ENCODE peak calls at places on chromosome 13, in four cellular contexts. One of them, this sample, is unnamed.

GRCh38 chr13:49597043-49597669 is 11.8 kb upstream of the RCBTB1 start:
- DNase-seq in small intestine: no peak
- DNase-seq in pancreas: no peak
- DNase-seq in fibroblast of lung: no peak
- DNase-seq in this sample: no peak

GRCh38 chr13:93715866-93716265 is 489.3 kb downstream of the GPC6 start:
- DNase-seq in small intestine: no peak
- DNase-seq in pancreas: no peak
- DNase-seq in fibroblast of lung: no peak
- DNase-seq in this sample: no peak

GRCh38 chr13:22120646-22121045 is 449.8 kb downstream of the FGF9 start:
- DNase-seq in small intestine: no peak
- DNase-seq in fibroblast of lung: no peak
- DNase-seq in pancreas: no peak
- DNase-seq in this sample: no peak

GRCh38 chr13:95660981-95661581 is 15.9 kb upstream of the DNAJC3 start:
- DNase-seq in pancreas: no peak
- DNase-seq in small intestine: peak; percentile 40
- DNase-seq in fibroblast of lung: peak; percentile 31
- DNase-seq in this sample: no peak

GRCh38 chr13:51435002-51435578 is 17.7 kb downstream of the INTS6 start:
- DNase-seq in pancreas: no peak
- DNase-seq in small intestine: peak; percentile 23
- DNase-seq in fibroblast of lung: no peak
- DNase-seq in this sample: no peak

GRCh38 chr13:113220877-113221276 is 11.5 kb downstream of the CUL4A start:
- DNase-seq in small intestine: no peak
- DNase-seq in fibroblast of lung: peak; percentile 6
- DNase-seq in pancreas: no peak
- DNase-seq in this sample: no peak

GRCh38 chr13:46388846-46389245 is 1.8 kb upstream of the RUBCNL start:
- DNase-seq in pancreas: no peak
- DNase-seq in fibroblast of lung: no peak
- DNase-seq in small intestine: no peak
- DNase-seq in this sample: no peak

GRCh38 chr13:41645313-41645712 is 188.0 kb downstream of the RGCC start:
- DNase-seq in small intestine: peak; percentile 20
- DNase-seq in fibroblast of lung: peak; percentile 89
- DNase-seq in pancreas: peak; percentile 19
- DNase-seq in this sample: no peak

GRCh38 chr13:46489586-46490023 is 63.4 kb upstream of the LRCH1 start:
- DNase-seq in fibroblast of lung: peak; percentile 88
- DNase-seq in small intestine: no peak
- DNase-seq in pancreas: no peak
- DNase-seq in this sample: no peak

GRCh38 chr13:26220575-26220974 is 1.5 kb downstream of the RNF6 start:
- DNase-seq in pancreas: no peak
- DNase-seq in fibroblast of lung: peak; percentile 71
- DNase-seq in small intestine: no peak
- DNase-seq in this sample: peak; percentile 27

GRCh38 chr13:110653851-110654250 is 38.5 kb downstream of the NAXD start:
- DNase-seq in small intestine: no peak
- DNase-seq in pancreas: no peak
- DNase-seq in fibroblast of lung: no peak
- DNase-seq in this sample: no peak

GRCh38 chr13:27607125-27607524 is 13.2 kb downstream of the LNX2 start:
- DNase-seq in fibroblast of lung: peak; percentile 85
- DNase-seq in pancreas: no peak
- DNase-seq in small intestine: peak; percentile 88
- DNase-seq in this sample: no peak

GRCh38 chr13:76709851-76710250 is 176.4 kb downstream of the KCTD12 start:
- DNase-seq in pancreas: no peak
- DNase-seq in small intestine: no peak
- DNase-seq in fibroblast of lung: peak; percentile 37
- DNase-seq in this sample: no peak

GRCh38 chr13:30847697-30848307 is 58.3 kb upstream of the MEDAG start:
- DNase-seq in pancreas: no peak
- DNase-seq in fibroblast of lung: peak; percentile 100
- DNase-seq in small intestine: no peak
- DNase-seq in this sample: peak; percentile 48

GRCh38 chr13:62629618-62630017 is 1214.0 kb upstream of the PCDH20 start:
- DNase-seq in pancreas: peak; percentile 65
- DNase-seq in fibroblast of lung: no peak
- DNase-seq in small intestine: peak; percentile 47
- DNase-seq in this sample: no peak

GRCh38 chr13:31063734-31064133 is 98.0 kb downstream of the HSPH1 start:
- DNase-seq in pancreas: no peak
- DNase-seq in fibroblast of lung: no peak
- DNase-seq in small intestine: no peak
- DNase-seq in this sample: no peak

GRCh38 chr13:27347373-27347772 is 76.7 kb downstream of the RASL11A start:
- DNase-seq in fibroblast of lung: peak; percentile 30
- DNase-seq in small intestine: no peak
- DNase-seq in pancreas: no peak
- DNase-seq in this sample: no peak

GRCh38 chr13:20567881-20568528 is 1.0 kb downstream of the IFT88 start:
- DNase-seq in pancreas: no peak
- DNase-seq in fibroblast of lung: no peak
- DNase-seq in small intestine: no peak
- DNase-seq in this sample: no peak

GRCh38 chr13:55577847-55578210 is 1562.9 kb upstream of the PRR20A start:
- DNase-seq in pancreas: no peak
- DNase-seq in fibroblast of lung: no peak
- DNase-seq in small intestine: no peak
- DNase-seq in this sample: no peak

GRCh38 chr13:94674609-94675348 is 37.6 kb downstream of the SOX21 start:
- DNase-seq in small intestine: peak; percentile 55
- DNase-seq in fibroblast of lung: peak; percentile 18
- DNase-seq in pancreas: peak; percentile 42
- DNase-seq in this sample: no peak

GRCh38 chr13:51614350-51614786 is 30.1 kb downstream of the WDFY2 start:
- DNase-seq in small intestine: peak; percentile 37
- DNase-seq in pancreas: peak; percentile 36
- DNase-seq in fibroblast of lung: no peak
- DNase-seq in this sample: no peak

GRCh38 chr13:77298403-77298802 is 28.5 kb downstream of the MYCBP2 start:
- DNase-seq in pancreas: no peak
- DNase-seq in fibroblast of lung: no peak
- DNase-seq in small intestine: no peak
- DNase-seq in this sample: no peak

GRCh38 chr13:42039946-42040729 is 8.3 kb upstream of the DGKH start:
- DNase-seq in pancreas: peak; percentile 84
- DNase-seq in small intestine: peak; percentile 83
- DNase-seq in fibroblast of lung: peak; percentile 87
- DNase-seq in this sample: no peak

GRCh38 chr13:108342369-108343289 is 73.1 kb downstream of the TNFSF13B start:
- DNase-seq in pancreas: no peak
- DNase-seq in fibroblast of lung: peak; percentile 38
- DNase-seq in small intestine: peak; percentile 35
- DNase-seq in this sample: peak; percentile 2
- H3K27ac ChIP-seq in pancreas: no peak overlapping the region
- H3K27ac ChIP-seq in fibroblast of lung: no peak overlapping the region
- H3K27ac ChIP-seq in small intestine: no peak overlapping the region
- H3K27ac ChIP-seq in this sample: no peak overlapping the region

GRCh38 chr13:105991622-105992254 is 543.7 kb downstream of the EFNB2 start:
- DNase-seq in fibroblast of lung: peak; percentile 77
- DNase-seq in pancreas: peak; percentile 91
- DNase-seq in small intestine: no peak
- DNase-seq in this sample: peak; percentile 100

GRCh38 chr13:105994340-105994739 is 541.1 kb downstream of the EFNB2 start:
- DNase-seq in pancreas: no peak
- DNase-seq in fibroblast of lung: no peak
- DNase-seq in small intestine: no peak
- DNase-seq in this sample: no peak

GRCh38 chr13:105991131-105991530 is 544.3 kb downstream of the EFNB2 start:
- DNase-seq in small intestine: no peak
- DNase-seq in fibroblast of lung: no peak
- DNase-seq in pancreas: no peak
- DNase-seq in this sample: no peak

GRCh38 chr13:105990256-105990958 is 545.1 kb downstream of the EFNB2 start:
- DNase-seq in pancreas: no peak
- DNase-seq in small intestine: no peak
- DNase-seq in fibroblast of lung: peak; percentile 69
- DNase-seq in this sample: peak; percentile 82
- H3K27ac ChIP-seq in pancreas: no peak overlapping the region
- H3K27ac ChIP-seq in small intestine: no peak overlapping the region
- H3K27ac ChIP-seq in fibroblast of lung: no peak overlapping the region
- H3K27ac ChIP-seq in this sample: peak overlapping the region; percentile 97

DNA sequence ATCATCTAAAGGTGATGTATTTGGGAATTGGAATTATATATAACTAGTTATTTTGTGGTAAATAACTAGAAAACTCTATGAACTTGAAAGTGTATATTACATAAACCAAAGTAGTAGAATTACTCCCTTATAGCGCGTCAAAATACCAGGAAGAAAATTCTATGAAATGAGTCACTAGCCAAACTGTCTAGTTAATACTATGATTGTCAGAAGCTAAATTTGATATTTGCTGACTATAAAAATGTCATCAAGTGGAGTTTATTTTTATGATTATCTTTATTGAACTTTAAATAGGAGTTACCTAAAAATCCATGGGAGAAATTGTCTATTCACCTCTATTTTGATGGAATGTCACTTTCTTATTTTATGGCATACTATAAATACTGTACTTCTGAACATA is 100.6 kb downstream of the RNF17 start:
- DNase-seq in fibroblast of lung: no peak
- DNase-seq in pancreas: no peak
- DNase-seq in small intestine: no peak
- DNase-seq in this sample: no peak
- H3K27ac ChIP-seq in fibroblast of lung: no peak overlapping the region
- H3K27ac ChIP-seq in pancreas: no peak overlapping the region
- H3K27ac ChIP-seq in small intestine: no peak overlapping the region
- H3K27ac ChIP-seq in this sample: no peak overlapping the region

DNA sequence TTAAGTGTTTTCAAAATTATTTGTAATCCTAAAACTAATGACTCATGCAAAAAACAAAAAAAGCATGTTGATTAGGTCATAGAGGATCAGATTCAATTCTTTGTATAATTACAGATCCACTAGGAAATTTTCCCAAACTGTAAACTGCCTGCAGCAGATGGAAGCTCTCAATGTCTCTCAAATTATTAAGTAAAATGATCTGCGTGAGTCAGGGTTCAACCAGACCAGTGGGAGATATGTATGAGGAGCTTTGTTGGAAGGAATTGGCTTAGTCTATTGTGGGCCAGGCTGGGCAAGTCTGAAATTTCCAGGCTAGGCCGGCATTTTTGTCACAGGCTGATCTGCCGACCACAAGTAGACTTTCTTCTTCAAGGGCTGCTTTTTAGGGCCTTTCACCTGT is 14.4 kb upstream of the SACS start:
- DNase-seq in fibroblast of lung: peak; percentile 67
- DNase-seq in small intestine: no peak
- DNase-seq in pancreas: no peak
- DNase-seq in this sample: no peak
- H3K27ac ChIP-seq in fibroblast of lung: peak overlapping the region; percentile 47
- H3K27ac ChIP-seq in small intestine: no peak overlapping the region
- H3K27ac ChIP-seq in pancreas: no peak overlapping the region
- H3K27ac ChIP-seq in this sample: no peak overlapping the region

DNA sequence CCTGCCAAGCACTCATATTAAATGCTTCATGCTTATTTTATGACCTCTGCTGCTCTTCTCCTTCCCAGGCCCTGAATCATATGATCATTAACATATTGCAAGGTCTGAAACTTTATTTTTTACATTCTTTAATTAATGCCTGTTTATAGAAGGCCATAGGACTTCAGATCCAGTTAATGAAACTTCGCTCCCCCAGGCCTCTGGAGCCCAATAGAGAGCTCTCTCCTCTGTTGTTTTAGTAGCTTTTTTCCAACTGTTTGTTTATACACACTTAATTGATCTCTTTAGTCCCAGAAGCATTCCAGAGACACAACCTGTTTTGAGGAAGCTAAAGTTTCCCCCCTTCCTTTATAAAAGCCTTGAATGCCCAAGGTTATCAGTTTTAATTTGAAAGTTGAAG is 68.3 kb downstream of the DACH1 start:
- DNase-seq in fibroblast of lung: no peak
- DNase-seq in pancreas: no peak
- DNase-seq in small intestine: no peak
- DNase-seq in this sample: no peak
- H3K27ac ChIP-seq in fibroblast of lung: no peak overlapping the region
- H3K27ac ChIP-seq in pancreas: no peak overlapping the region
- H3K27ac ChIP-seq in small intestine: no peak overlapping the region
- H3K27ac ChIP-seq in this sample: no peak overlapping the region

GRCh38 chr13:97211986-97212385 is 10.1 kb upstream of the MBNL2 start:
- DNase-seq in fibroblast of lung: no peak
- DNase-seq in pancreas: no peak
- DNase-seq in small intestine: no peak
- DNase-seq in this sample: no peak
- H3K27ac ChIP-seq in fibroblast of lung: no peak overlapping the region
- H3K27ac ChIP-seq in pancreas: no peak overlapping the region
- H3K27ac ChIP-seq in small intestine: no peak overlapping the region
- H3K27ac ChIP-seq in this sample: no peak overlapping the region

GRCh38 chr13:78383899-78384298 is 219.5 kb downstream of the POU4F1 start:
- DNase-seq in fibroblast of lung: no peak
- DNase-seq in pancreas: no peak
- DNase-seq in small intestine: no peak
- DNase-seq in this sample: no peak
- H3K27ac ChIP-seq in fibroblast of lung: no peak overlapping the region
- H3K27ac ChIP-seq in pancreas: no peak overlapping the region
- H3K27ac ChIP-seq in small intestine: no peak overlapping the region
- H3K27ac ChIP-seq in this sample: no peak overlapping the region